ENCODE peak calls at places on chromosome 17, in ten cellular contexts. X is AG08396; D is Caco-2; R is fibroblast of lung; N is HT1080; W is epithelial cell of prostate; H is AG10803; S is activated T-helper 1 cell treated with anti-CD3 and anti-CD28 coated beads, Interleukin-2, amount 50 U/mL, for 16 hours; U is fibroblast of pulmonary artery; B is heart left ventricle. K is an unnamed sample.

GRCh38 chr17:45241315-45242011 is 19.8 kb downstream of the FMNL1 start:
- DNase-seq in U (no peak), N (no peak), H (no peak), W (no peak), D (peak), R (no peak), S (no peak), B (no peak), X (no peak), K (no peak)

GRCh38 chr17:62064029-62064790 is 868 bp downstream of the MED13 start:
- DNase-seq in U (peak), X (no peak), D (no peak), W (no peak), H (peak), B (no peak), R (peak), N (peak), S (no peak), K (no peak)

GRCh38 chr17:948284-948852 is 31.2 kb downstream of the NXN start:
- DNase-seq in N (no peak), X (no peak), W (no peak), H (peak), U (no peak), B (no peak), S (no peak), D (peak), R (no peak), K (no peak)

GRCh38 chr17:76265624-76266243 is 586 bp downstream of the UBALD2 start:
- DNase-seq in D (no peak), N (no peak), R (peak), U (peak), W (no peak), S (peak), H (peak), X (peak), B (peak), K (no peak)

GRCh38 chr17:31327534-31328526 is 6.4 kb upstream of the EVI2A start:
- DNase-seq in W (no peak), H (peak), U (peak), D (no peak), S (no peak), B (no peak), N (peak), X (peak), R (peak), K (peak)

GRCh38 chr17:73875346-73875745 is 231.1 kb upstream of the SDK2 start:
- DNase-seq in H (no peak), D (no peak), B (no peak), U (no peak), S (no peak), R (no peak), X (no peak), N (no peak), W (no peak), K (no peak)

GRCh38 chr17:28991779-28992178 is 14.1 kb downstream of the SEZ6 start:
- DNase-seq in H (no peak), B (no peak), X (no peak), S (no peak), W (no peak), D (no peak), N (no peak), U (no peak), R (no peak), K (no peak)

GRCh38 chr17:83162035-83162745 is 82.8 kb downstream of the METRNL start:
- DNase-seq in R (no peak), N (no peak), U (no peak), B (no peak), D (no peak), S (no peak), W (no peak), H (no peak), X (no peak), K (no peak)

GRCh38 chr17:45702666-45703266 is 81.4 kb upstream of the CRHR1 start:
- DNase-seq in U (peak), W (no peak), H (peak), S (no peak), D (no peak), B (no peak), X (peak), N (no peak), R (peak), K (no peak)

GRCh38 chr17:10879110-10879509 is 41.2 kb upstream of the PIRT start:
- DNase-seq in S (no peak), N (no peak), R (no peak), X (no peak), H (no peak), W (no peak), U (peak), D (peak), B (peak), K (no peak)

GRCh38 chr17:28717578-28718316 is at the start of gene RAB34:
- DNase-seq in R (peak), B (peak), W (no peak), N (peak), S (no peak), H (peak), X (peak), U (peak), D (peak), K (no peak)

GRCh38 chr17:61299517-61300513 is 99.8 kb upstream of the TBX2 start:
- DNase-seq in W (no peak), N (no peak), D (no peak), U (no peak), B (no peak), H (no peak), S (no peak), X (no peak), R (no peak), K (no peak)

GRCh38 chr17:50853015-50853615 is 13.0 kb downstream of the TOB1 start:
- DNase-seq in S (no peak), U (no peak), H (no peak), D (peak), R (no peak), X (no peak), B (no peak), W (no peak), N (no peak), K (no peak)

GRCh38 chr17:79921411-79922160 is 82.3 kb upstream of the CBX4 start:
- DNase-seq in B (no peak), H (no peak), D (no peak), U (no peak), X (no peak), S (no peak), R (no peak), W (no peak), N (no peak), K (no peak)

GRCh38 chr17:48593126-48593829 is at the start of gene HOXB5:
- DNase-seq in D (no peak), S (no peak), W (no peak), U (no peak), N (no peak), R (peak), H (no peak), B (no peak), X (no peak), K (no peak)

GRCh38 chr17:71180801-71181385 is 939.9 kb upstream of the SOX9 start:
- DNase-seq in W (no peak), D (no peak), R (peak), N (peak), H (peak), B (no peak), U (peak), X (peak), S (no peak), K (peak)

GRCh38 chr17:76000016-76000754 is 470 bp upstream of the CDK3 start:
- DNase-seq in X (peak), S (peak), R (no peak), B (no peak), D (peak), W (no peak), U (peak), H (no peak), N (no peak), K (no peak)

GRCh38 chr17:42517516-42517915 is 18.5 kb upstream of the NAGLU start:
- DNase-seq in W (peak), X (peak), U (peak), B (peak), D (peak), H (peak), N (peak), R (peak), S (peak), K (peak)

GRCh38 chr17:40304464-40304863 is 4.5 kb upstream of the RARA start:
- DNase-seq in W (no peak), U (peak), B (no peak), S (no peak), R (peak), D (no peak), N (peak), H (peak), X (peak), K (no peak)

GRCh38 chr17:51032850-51033249 is 87.8 kb downstream of the SPAG9 start:
- DNase-seq in U (peak), R (peak), X (no peak), B (no peak), S (no peak), N (no peak), W (no peak), D (no peak), H (peak), K (no peak)

GRCh38 chr17:4492762-4493561 is 5.7 kb upstream of the SPNS2 start:
- DNase-seq in H (no peak), U (peak), R (peak), B (no peak), X (no peak), S (no peak), N (peak), D (peak), W (peak), K (peak)

GRCh38 chr17:61699032-61699431 is 108.0 kb upstream of the NACA2 start:
- DNase-seq in X (no peak), N (no peak), R (no peak), D (no peak), B (no peak), S (no peak), W (no peak), U (no peak), H (no peak), K (no peak)

K was measured in HFF-Myc.